ENCODE peak calls at places on chromosome 11, in five cellular contexts. L is effector memory CD8-positive, alpha-beta T cell; V is non-pigmented ciliary epithelial cell; H is GM19239; A is IMR-90. Q is an unnamed sample.
A peak's percentile ranks its signal among the peaks of the same experiment; 100 is the strongest.

GRCh38 chr11:117528061-117528780 is 200.6 kb downstream of the CEP164 start:
- DNase-seq in L (no peak), V (no peak), H (no peak), A (no peak), Q (no peak)

GRCh38 chr11:126900349-126900748 is 100.2 kb downstream of the KIRREL3 start:
- DNase-seq in L (no peak), V (no peak), H (no peak), A (no peak), Q (no peak)

GRCh38 chr11:44329472-44330230 is 19.7 kb upstream of the ALX4 start:
- DNase-seq in L (no peak), V (no peak), H (no peak), A (no peak), Q (no peak)

GRCh38 chr11:1019321-1019910 is 17.1 kb downstream of the MUC6 start:
- DNase-seq in L (no peak), V (no peak), H (no peak), A (no peak), Q (no peak)

GRCh38 chr11:87719311-87720073 is 455.8 kb downstream of the RAB38 start:
- DNase-seq in L (no peak), V (no peak), H (no peak), A (no peak), Q (peak; percentile 22)

GRCh38 chr11:6498121-6498520 is 1.0 kb downstream of the DNHD1 start:
- DNase-seq in L (no peak), V (no peak), H (no peak), A (peak; percentile 68), Q (no peak)

GRCh38 chr11:36453678-36454077 is 56.4 kb downstream of the TRAF6 start:
- DNase-seq in L (no peak), V (no peak), H (no peak), A (peak; percentile 37), Q (no peak)

GRCh38 chr11:25377466-25377865 is 880.6 kb downstream of the LUZP2 start:
- DNase-seq in L (no peak), V (no peak), H (no peak), A (no peak), Q (no peak)

GRCh38 chr11:131764126-131764525 is 393.7 kb downstream of the NTM start:
- DNase-seq in L (no peak), V (no peak), H (no peak), A (no peak), Q (no peak)